ENCODE peak calls at places on chromosomes 4 and X, in four cellular contexts. O is brain microvascular endothelial cell, M is bronchial epithelial cell, Z is GM12865. L is an unnamed sample.

GRCh38 chr4:83785906-83786305 is 250.0 kb downstream of the GPAT3 start:
- DNase-seq in O (no peak), M (no peak), Z (no peak), L (no peak)

GRCh38 chrX:131734621-131735020 is 190.7 kb downstream of the OR13H1 start:
- DNase-seq in O (peak), M (no peak), Z (peak), L (peak)

GRCh38 chr4:53349201-53349600 is 16.7 kb downstream of the SCFD2 start:
- DNase-seq in M (no peak), O (no peak), Z (no peak), L (no peak)

GRCh38 chrX:6279277-6279909 is 50.7 kb upstream of the NLGN4X start:
- DNase-seq in M (no peak), O (no peak), Z (no peak), L (no peak)

GRCh38 chrX:53354669-53355068 is 67.8 kb downstream of the SMC1A start:
- DNase-seq in M (no peak), O (no peak), Z (no peak), L (no peak)

GRCh38 chrX:48919360-48919821 is 567 bp upstream of the PIM2 start:
- DNase-seq in Z (peak), M (no peak), O (no peak), L (no peak)

GRCh38 chrX:124098089-124098488 is 136.6 kb downstream of the STAG2 start:
- DNase-seq in M (peak), O (no peak), Z (peak), L (peak)

GRCh38 chr4:6221296-6221850 is 21.0 kb upstream of the JAKMIP1 start:
- DNase-seq in M (no peak), O (no peak), Z (no peak), L (no peak)

GRCh38 chr4:182809417-182810102 is 107.6 kb downstream of the DCTD start:
- DNase-seq in Z (no peak), M (no peak), O (peak), L (no peak)

GRCh38 chr4:113539408-113539807 is 222.1 kb downstream of the CAMK2D start:
- DNase-seq in O (peak), M (peak), Z (no peak), L (peak)

GRCh38 chr4:25867781-25868180 is 5.0 kb upstream of the SEL1L3 start:
- DNase-seq in O (no peak), M (no peak), Z (no peak), L (no peak)

GRCh38 chr4:8188085-8188484 is 11.0 kb upstream of the SH3TC1 start:
- DNase-seq in M (peak), O (no peak), Z (no peak), L (peak)

GRCh38 chr4:140233811-140234696 is 80.1 kb upstream of the MAML3 start:
- DNase-seq in M (no peak), O (peak), Z (no peak), L (peak)

GRCh38 chr4:153538408-153539057 is 72.4 kb downstream of the TMEM131L start:
- DNase-seq in O (no peak), Z (no peak), M (peak), L (peak)

GRCh38 chrX:119015407-119016242 is 41.2 kb downstream of the LONRF3 start:
- DNase-seq in O (peak), M (peak), Z (peak), L (peak)

GRCh38 chr4:147975325-147975724 is 243.4 kb downstream of the ARHGAP10 start:
- DNase-seq in M (no peak), Z (no peak), O (no peak), L (peak)

GRCh38 chr4:41285202-41285876 is 28.6 kb downstream of the UCHL1 start:
- DNase-seq in O (no peak), M (no peak), Z (no peak), L (no peak)

GRCh38 chr4:8248091-8248490 is 21.5 kb upstream of the HTRA3 start:
- DNase-seq in Z (no peak), M (peak), O (peak), L (peak)

GRCh38 chr4:188695261-188695660 is 556.0 kb downstream of the TRIML1 start:
- DNase-seq in O (no peak), M (no peak), Z (no peak), L (no peak)

GRCh38 chr4:55668449-55668848 is 32.4 kb upstream of the NMU start:
- DNase-seq in M (no peak), O (no peak), Z (no peak), L (no peak)

GRCh38 chr4:20305976-20306375 is 54.3 kb downstream of the SLIT2 start:
- DNase-seq in Z (no peak), M (no peak), O (no peak), L (peak)

GRCh38 chrX:70445876-70446275 is 1.2 kb downstream of the DLG3 start:
- DNase-seq in Z (no peak), M (no peak), O (no peak), L (no peak)

GRCh38 chrX:34884693-34885277 is 57.8 kb upstream of the FAM47B start:
- DNase-seq in Z (no peak), M (peak), O (peak), L (peak)

GRCh38 chr4:118367872-118368271 is 15.1 kb upstream of the PRSS12 start:
- DNase-seq in M (no peak), O (no peak), Z (no peak), L (no peak)

GRCh38 chrX:30865020-30865419 is 24.0 kb downstream of the TAB3 start:
- DNase-seq in M (peak), Z (peak), O (no peak), L (no peak)

GRCh38 chrX:54807524-54808108 is at the start of gene MAGED2:
- DNase-seq in Z (no peak), M (peak), O (no peak), L (peak)

GRCh38 chrX:47166126-47166525 is 21.1 kb downstream of the RBM10 start:
- DNase-seq in O (no peak), Z (no peak), M (no peak), L (peak)

GRCh38 chr4:93780080-93780479 is 48.5 kb upstream of the ATOH1 start:
- DNase-seq in M (no peak), Z (no peak), O (no peak), L (no peak)

GRCh38 chr4:93779228-93779627 is 49.3 kb upstream of the ATOH1 start:
- DNase-seq in M (no peak), Z (no peak), O (no peak), L (no peak)

GRCh38 chr4:93776386-93777080 is 52.0 kb upstream of the ATOH1 start:
- DNase-seq in O (peak), M (peak), Z (no peak), L (peak)

GRCh38 chr4:93775551-93775950 is 53.0 kb upstream of the ATOH1 start:
- DNase-seq in M (peak), O (no peak), Z (no peak), L (no peak)

GRCh38 chr4:93777081-93777460 is 51.5 kb upstream of the ATOH1 start:
- DNase-seq in Z (no peak), O (no peak), M (peak), L (no peak)
- TF ChIP-seq CTCF in Z (no peak), O (no peak), M (no peak), L (no peak)

GRCh38 chrX:154470914-154471568 is 8.0 kb downstream of the LAGE3 start:
- DNase-seq in Z (no peak), O (no peak), M (no peak), L (no peak)
- TF ChIP-seq CTCF in Z (no peak), O (no peak), M (no peak), L (no peak)

GRCh38 chrX:101258260-101258581 is 32.9 kb downstream of the TAF7L start:
- DNase-seq in O (no peak), Z (no peak), M (no peak), L (no peak)

GRCh38 chrX:101257448-101258259 is 33.5 kb downstream of the TAF7L start:
- DNase-seq in Z (no peak), M (no peak), O (no peak), L (peak)

GRCh38 chrX:101263766-101264165 is 27.4 kb downstream of the TAF7L start:
- DNase-seq in Z (no peak), M (no peak), O (no peak), L (no peak)

GRCh38 chrX:101262590-101262989 is 28.5 kb downstream of the TAF7L start:
- DNase-seq in Z (no peak), O (no peak), M (no peak), L (no peak)

DNA sequence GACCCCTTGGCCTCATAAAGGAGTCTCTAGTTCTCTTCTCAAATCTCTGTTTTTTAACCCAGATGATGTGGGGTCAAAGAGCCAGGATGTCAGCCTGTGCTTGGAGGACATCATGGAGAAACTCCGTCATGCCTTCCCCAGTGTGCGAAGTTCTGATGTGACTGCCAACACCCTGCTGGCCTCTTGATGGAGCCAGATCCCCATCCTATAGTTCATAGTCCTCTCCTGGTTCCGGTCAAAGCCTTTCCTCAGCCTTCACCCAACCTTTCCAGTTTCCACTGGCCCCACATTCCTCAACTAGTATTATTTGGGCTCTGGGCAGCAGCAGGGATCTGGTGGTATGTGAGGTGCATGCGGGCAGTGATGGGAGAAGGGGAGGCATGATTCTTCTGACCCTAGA is 30.7 kb downstream of the TAF7L start:
- DNase-seq in M (peak), O (no peak), Z (peak), L (peak)
- TF ChIP-seq CTCF in M (peak), O (peak), Z (peak), L (peak)

GRCh38 chr4:124515591-124515990 is 196.9 kb downstream of the ANKRD50 start:
- DNase-seq in M (no peak), O (no peak), Z (peak), L (no peak)
- TF ChIP-seq CTCF in M (no peak), O (no peak), Z (no peak), L (no peak)

DNA sequence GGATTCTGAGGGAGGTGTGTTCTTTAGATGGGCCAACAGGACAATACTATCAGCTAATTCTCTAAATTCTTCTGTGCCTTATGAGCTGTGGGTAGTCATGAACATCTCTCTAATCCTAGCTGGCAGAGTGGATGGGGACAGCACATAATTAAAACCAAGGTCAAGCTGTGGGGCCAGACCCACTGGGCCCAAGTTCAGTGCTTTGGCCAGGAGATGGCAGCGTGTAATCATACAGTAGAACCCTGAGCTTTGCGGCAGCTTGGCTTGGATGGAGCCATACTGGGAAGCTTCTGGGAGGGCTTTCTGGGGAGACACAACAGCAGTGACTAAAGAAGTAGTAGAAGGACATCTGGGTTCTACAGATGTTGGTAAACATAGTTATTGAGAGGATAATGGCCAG is 140.3 kb upstream of the CXCL13 start:
- DNase-seq in Z (no peak), M (peak), O (peak), L (peak)
- TF ChIP-seq CTCF in Z (peak), M (peak), O (peak), L (peak)

DNA sequence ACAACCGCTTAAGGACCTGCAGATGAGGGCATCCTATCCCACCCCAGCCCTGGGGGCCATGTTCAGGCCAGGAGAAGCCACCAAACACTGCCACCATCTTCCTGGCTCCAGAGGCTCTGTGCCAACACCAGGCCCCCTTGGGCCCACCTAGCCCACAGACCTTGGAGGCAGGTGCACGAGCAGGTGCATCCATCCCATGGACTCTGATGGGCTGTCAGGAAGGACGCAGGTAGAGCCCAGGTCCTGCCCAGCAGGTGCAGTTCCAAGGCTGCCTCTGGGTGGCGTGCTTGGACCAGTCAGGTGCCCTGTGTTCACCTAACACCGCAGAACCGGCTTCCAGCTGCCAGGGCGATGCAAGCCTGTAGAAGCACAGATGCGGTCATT is 22.8 kb upstream of the PDE6B start:
- DNase-seq in Z (no peak), O (no peak), M (peak), L (peak)
- TF ChIP-seq CTCF in Z (peak), O (peak), M (peak), L (peak)

GRCh38 chrX:128460835-128461234 is 408.6 kb upstream of the ACTRT1 start:
- DNase-seq in O (no peak), Z (no peak), M (no peak), L (no peak)
- TF ChIP-seq CTCF in O (no peak), Z (no peak), M (peak), L (no peak)

GRCh38 chr4:70183940-70184246 is 11.6 kb upstream of the ODAM start:
- DNase-seq in Z (no peak), M (no peak), O (no peak), L (no peak)

GRCh38 chr4:70182517-70183167 is 12.9 kb upstream of the ODAM start:
- DNase-seq in M (no peak), O (no peak), Z (no peak), L (no peak)

GRCh38 chr4:70187216-70187615 is 8.3 kb upstream of the ODAM start:
- DNase-seq in M (no peak), Z (no peak), O (no peak), L (no peak)

GRCh38 chr4:70178075-70178660 is 17.4 kb upstream of the ODAM start:
- DNase-seq in O (no peak), Z (no peak), M (no peak), L (no peak)

DNA sequence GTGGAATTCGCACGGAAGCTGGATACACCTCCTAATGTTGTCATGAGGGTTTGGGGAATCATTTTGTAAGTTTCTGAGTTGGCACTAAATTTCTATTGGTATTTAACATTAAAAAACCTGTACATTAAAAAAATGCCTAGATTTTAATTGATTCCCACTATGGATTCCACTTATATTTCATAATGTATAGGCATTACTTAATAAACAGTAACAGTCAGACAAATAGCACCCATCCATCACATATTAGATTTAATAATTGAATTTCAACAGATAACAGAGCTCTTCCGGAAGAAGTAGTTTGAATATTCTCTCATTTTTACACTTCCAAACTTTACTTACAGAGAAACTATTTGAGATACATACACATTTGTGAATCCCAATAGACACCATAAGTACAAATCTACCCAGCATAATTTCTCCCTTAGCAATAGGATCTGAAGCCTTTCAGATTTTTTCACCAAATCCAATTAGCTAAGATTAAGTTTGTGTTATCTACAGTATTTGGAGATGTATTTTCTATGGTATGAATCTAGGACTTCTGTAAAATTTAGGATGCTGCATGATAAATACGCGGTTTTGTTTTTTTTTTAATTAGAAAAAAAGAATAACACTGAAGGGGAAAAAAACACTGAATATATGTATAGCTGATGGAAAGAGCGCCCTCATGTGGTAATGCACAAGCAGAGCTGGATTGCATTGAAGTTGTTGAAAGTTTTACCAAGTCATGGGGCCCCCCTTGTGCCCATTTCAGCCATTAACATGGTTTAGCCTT is 12.2 kb upstream of the ODAM start:
- DNase-seq in Z (peak), O (peak), M (peak), L (peak)
- TF ChIP-seq CTCF in Z (peak), O (peak), M (peak), L (peak)

L was measured in fibroblast of mammary gland.